ENCODE peak calls at places on chromosomes 5 and 9, in six cellular contexts. R is HepG2, G is H1, F is HCT116, O is K562, I is GM12878. E is an unnamed sample.

GRCh38 chr9:79809931-79810330 is 238.2 kb downstream of the TLE4 start:
- DNase-seq in R (no peak), G (no peak), F (no peak), O (no peak), I (no peak), E (no peak)

GRCh38 chr5:117494208-117494607 is 919.6 kb upstream of the SEMA6A start:
- DNase-seq in R (no peak), G (no peak), F (no peak), O (no peak), I (no peak), E (no peak)

GRCh38 chr5:135216813-135217154 is 182.2 kb downstream of the MACROH2A1 start:
- DNase-seq in R (no peak), G (no peak), F (no peak), O (no peak), I (no peak), E (no peak)

GRCh38 chr9:135095470-135096407 is 8.3 kb downstream of the OLFM1 start:
- DNase-seq in R (no peak), G (no peak), F (no peak), O (no peak), I (no peak), E (no peak)

GRCh38 chr5:93748875-93749397 is 7.5 kb upstream of the POU5F2 start:
- DNase-seq in R (peak), G (no peak), F (no peak), O (no peak), I (no peak), E (no peak)

GRCh38 chr5:149656576-149657182 is 73.4 kb upstream of the PPARGC1B start:
- DNase-seq in R (no peak), G (peak), F (no peak), O (peak), I (no peak), E (peak)

GRCh38 chr5:82419559-82420332 is 141.6 kb upstream of the RPS23 start:
- DNase-seq in R (no peak), G (no peak), F (no peak), O (no peak), I (no peak), E (no peak)

GRCh38 chr5:19608434-19608833 is 379.6 kb downstream of the CDH18 start:
- DNase-seq in R (no peak), G (no peak), F (no peak), O (no peak), I (no peak), E (no peak)

GRCh38 chr9:81410201-81410600 is 279.1 kb downstream of the TLE1 start:
- DNase-seq in R (no peak), G (no peak), F (peak), O (no peak), I (no peak), E (no peak)

GRCh38 chr9:136013524-136014034 is 52.4 kb upstream of the UBAC1 start:
- DNase-seq in R (no peak), G (no peak), F (no peak), O (no peak), I (no peak), E (peak)

GRCh38 chr9:93080406-93080805 is 15.6 kb upstream of the CARD19 start:
- DNase-seq in R (no peak), G (no peak), F (no peak), O (no peak), I (no peak), E (peak)

GRCh38 chr5:43729846-43730478 is 127.0 kb downstream of the NNT start:
- DNase-seq in R (peak), G (no peak), F (peak), O (no peak), I (no peak), E (no peak)

GRCh38 chr5:83488271-83488670 is 16.7 kb downstream of the VCAN start:
- DNase-seq in R (no peak), G (no peak), F (no peak), O (no peak), I (no peak), E (no peak)

GRCh38 chr5:39370555-39371366 is 6.5 kb upstream of the C9 start:
- DNase-seq in R (no peak), G (no peak), F (no peak), O (no peak), I (no peak), E (no peak)

GRCh38 chr5:65198777-65199120 is 283.0 kb downstream of the ADAMTS6 start:
- DNase-seq in R (peak), G (no peak), F (no peak), O (no peak), I (no peak), E (no peak)
- TF ChIP-seq MAX in R (no peak), G (no peak), F (no peak), O (no peak), I (no peak), E (no peak)

GRCh38 chr5:6666762-6667161 is 33.5 kb downstream of the SRD5A1 start:
- DNase-seq in R (no peak), G (no peak), F (no peak), O (no peak), I (no peak), E (no peak)
- TF ChIP-seq SP1 in R (no peak), G (no peak), F (no peak), O (no peak), I (no peak), E (no peak)

GRCh38 chr9:114006931-114007691 is 71.0 kb downstream of the AMBP start:
- DNase-seq in R (no peak), G (no peak), F (no peak), O (no peak), I (no peak), E (peak)
- TF ChIP-seq MAX in R (no peak), G (no peak), F (no peak), O (no peak), I (no peak), E (no peak)

GRCh38 chr5:143515829-143516228 is 112.3 kb upstream of the NR3C1 start:
- DNase-seq in R (no peak), G (no peak), F (no peak), O (no peak), I (no peak), E (no peak)
- TF ChIP-seq SP1 in R (no peak), G (no peak), F (no peak), O (no peak), I (no peak), E (no peak)

GRCh38 chr5:71923755-71924154 is 183.5 kb upstream of the MAP1B start:
- DNase-seq in R (no peak), G (no peak), F (no peak), O (no peak), I (no peak), E (no peak)

GRCh38 chr5:71924980-71925379 is 182.3 kb upstream of the MAP1B start:
- DNase-seq in R (no peak), G (no peak), F (no peak), O (no peak), I (no peak), E (no peak)

GRCh38 chr5:71924325-71924724 is 182.9 kb upstream of the MAP1B start:
- DNase-seq in R (no peak), G (no peak), F (no peak), O (no peak), I (no peak), E (no peak)

GRCh38 chr5:71925608-71926091 is 181.6 kb upstream of the MAP1B start:
- DNase-seq in R (no peak), G (no peak), F (no peak), O (no peak), I (no peak), E (no peak)

DNA sequence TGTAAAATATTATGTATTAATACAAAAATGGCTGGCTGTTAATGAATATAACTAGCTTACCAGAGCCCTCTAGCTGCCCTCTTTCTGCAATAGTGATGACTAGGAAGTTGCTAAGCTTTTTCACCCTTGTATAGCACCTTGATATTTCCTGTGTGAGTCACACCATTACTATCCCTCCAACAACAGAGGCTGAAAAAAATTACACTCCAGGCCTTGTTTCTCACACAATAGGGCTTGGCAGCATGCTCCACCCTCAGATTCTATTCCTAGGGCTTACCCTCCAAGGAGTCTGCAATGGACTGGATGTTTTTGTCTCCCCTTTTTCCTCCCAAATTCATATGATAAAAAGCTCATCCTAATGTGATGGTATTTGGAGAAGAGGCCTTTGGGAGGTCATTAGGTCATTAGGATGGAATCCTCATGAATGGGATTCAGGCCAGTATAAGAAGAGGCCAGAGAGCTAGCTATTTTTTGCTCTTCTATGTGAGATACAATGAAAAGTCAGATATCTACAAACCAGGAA is 184.6 kb upstream of the MAP1B start:
- DNase-seq in R (peak), G (no peak), F (peak), O (no peak), I (no peak), E (no peak)
- TF ChIP-seq MAX in R (no peak), G (no peak), F (peak), O (no peak), I (no peak), E (no peak)

DNA sequence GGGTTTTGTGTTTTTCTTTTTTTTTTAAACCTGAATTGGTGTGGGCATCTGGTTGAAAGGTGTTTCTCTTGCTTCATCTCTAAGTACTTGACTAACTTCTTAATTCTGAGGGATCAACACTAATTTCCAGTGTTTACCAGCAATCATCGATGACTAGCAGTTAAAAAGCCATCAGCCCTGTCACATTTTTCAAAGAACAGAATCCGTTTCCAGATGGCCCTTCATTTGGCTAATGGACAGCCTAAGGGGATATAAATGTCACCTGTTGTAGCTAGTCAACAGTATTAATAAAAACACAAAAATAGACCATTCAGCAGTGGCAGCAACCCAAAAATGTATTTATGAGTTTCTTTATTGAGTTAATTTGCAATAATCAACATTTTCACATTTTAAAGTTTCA is 1076.5 kb downstream of the MAT2B start:
- DNase-seq in R (no peak), G (no peak), F (no peak), O (no peak), I (no peak), E (no peak)
- TF ChIP-seq SP1 in R (no peak), G (no peak), F (no peak), O (no peak), I (no peak), E (no peak)

DNA sequence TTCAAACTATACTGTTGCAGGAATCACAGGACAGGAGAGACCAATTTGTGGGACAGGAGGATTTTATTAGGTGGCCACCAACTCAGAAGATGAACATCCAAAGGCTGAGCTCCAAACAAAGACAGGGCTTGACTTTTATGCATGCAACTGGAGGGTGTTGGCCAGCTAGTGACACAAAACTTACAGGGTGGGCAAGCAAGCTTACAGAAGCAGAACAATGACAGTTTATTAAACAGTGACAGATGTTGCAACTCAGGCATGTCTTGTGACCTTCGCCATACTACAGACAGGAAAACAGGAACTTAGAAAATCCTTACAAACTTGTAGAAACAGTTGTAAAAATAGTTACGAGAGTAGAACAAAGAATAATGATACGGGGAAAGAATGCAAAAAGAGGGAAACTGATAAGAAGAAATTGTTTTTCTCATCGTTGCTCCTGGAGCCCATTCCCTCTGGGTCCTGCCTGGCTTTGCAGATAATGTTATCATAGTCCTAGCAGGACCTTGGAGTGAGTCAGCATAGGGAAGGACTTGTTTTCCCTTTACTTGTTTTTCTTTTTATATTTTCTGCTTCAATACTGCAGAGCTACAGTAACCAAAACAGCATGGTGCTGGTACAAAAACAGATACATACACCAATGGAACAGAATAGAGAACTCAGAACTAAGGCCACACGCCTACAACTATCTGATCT is 2083.0 kb upstream of the ACO1 start:
- DNase-seq in R (no peak), G (no peak), F (no peak), O (no peak), I (no peak), E (no peak)
- TF ChIP-seq MAX in R (no peak), G (no peak), F (no peak), O (no peak), I (no peak), E (no peak)

GRCh38 chr5:65075623-65076250 is 307.0 kb downstream of the CWC27 start:
- DNase-seq in R (no peak), G (no peak), F (no peak), O (no peak), I (no peak), E (no peak)

GRCh38 chr5:65070026-65070425 is 301.3 kb downstream of the CWC27 start:
- DNase-seq in R (no peak), G (no peak), F (no peak), O (no peak), I (no peak), E (no peak)

GRCh38 chr5:65076251-65076869 is 307.6 kb downstream of the CWC27 start:
- DNase-seq in R (peak), G (peak), F (peak), O (peak), I (no peak), E (peak)

GRCh38 chr5:65068410-65068809 is 299.7 kb downstream of the CWC27 start:
- DNase-seq in R (no peak), G (no peak), F (no peak), O (no peak), I (no peak), E (no peak)

GRCh38 chr5:65072836-65073620 is 304.3 kb downstream of the CWC27 start:
- DNase-seq in R (no peak), G (no peak), F (no peak), O (no peak), I (no peak), E (no peak)
- TF ChIP-seq SP1 in R (no peak), G (no peak), F (no peak), O (no peak), I (no peak), E (no peak)

GRCh38 chr9:127979015-127979332 is 1.8 kb downstream of the EEIG1 start:
- DNase-seq in R (no peak), G (no peak), F (no peak), O (no peak), I (no peak), E (no peak)

GRCh38 chr9:127981559-127982121 is 851 bp upstream of the EEIG1 start:
- DNase-seq in R (no peak), G (no peak), F (no peak), O (no peak), I (no peak), E (no peak)

GRCh38 chr9:127980056-127980705 is 608 bp downstream of the EEIG1 start:
- DNase-seq in R (no peak), G (peak), F (no peak), O (peak), I (no peak), E (peak)

GRCh38 chr9:127979333-127980055 is 1.3 kb downstream of the EEIG1 start:
- DNase-seq in R (peak), G (peak), F (no peak), O (peak), I (no peak), E (peak)

GRCh38 chr9:127980706-127981558 is at the start of gene EEIG1:
- DNase-seq in R (peak), G (peak), F (peak), O (peak), I (no peak), E (peak)
- TF ChIP-seq MAX in R (no peak), G (no peak), F (no peak), O (no peak), I (peak), E (no peak)